ENCODE peak calls at places on chromosomes 13 and 19, in ten cellular contexts. One of them, this sample, is unnamed.

GRCh38 chr13:41631296-41631965 is 174.1 kb downstream of the RGCC start:
- DNase-seq in K562: no peak
- DNase-seq in GM12878: no peak
- DNase-seq in HCT116: no peak
- DNase-seq in suprapubic skin: no peak
- DNase-seq in stomach: no peak
- DNase-seq in upper lobe of left lung: no peak
- DNase-seq in GM23338: no peak
- DNase-seq in sigmoid colon: no peak
- DNase-seq in SK-N-SH: no peak
- DNase-seq in this sample: no peak

GRCh38 chr13:104773775-104774174 is 1707.6 kb upstream of the SLC10A2 start:
- DNase-seq in K562: no peak
- DNase-seq in GM12878: peak
- DNase-seq in HCT116: peak
- DNase-seq in suprapubic skin: no peak
- DNase-seq in stomach: no peak
- DNase-seq in upper lobe of left lung: no peak
- DNase-seq in GM23338: peak
- DNase-seq in sigmoid colon: no peak
- DNase-seq in SK-N-SH: peak
- DNase-seq in this sample: no peak

GRCh38 chr19:28294395-28294794 is 918.6 kb downstream of the UQCRFS1 start:
- DNase-seq in K562: no peak
- DNase-seq in GM12878: no peak
- DNase-seq in HCT116: no peak
- DNase-seq in suprapubic skin: no peak
- DNase-seq in stomach: no peak
- DNase-seq in upper lobe of left lung: no peak
- DNase-seq in GM23338: no peak
- DNase-seq in sigmoid colon: no peak
- DNase-seq in SK-N-SH: no peak
- DNase-seq in this sample: no peak

GRCh38 chr13:33678906-33679657 is 138.9 kb upstream of the RFC3 start:
- DNase-seq in K562: peak
- DNase-seq in GM12878: peak
- DNase-seq in HCT116: no peak
- DNase-seq in suprapubic skin: no peak
- DNase-seq in stomach: peak
- DNase-seq in upper lobe of left lung: peak
- DNase-seq in GM23338: peak
- DNase-seq in sigmoid colon: peak
- DNase-seq in SK-N-SH: no peak
- DNase-seq in this sample: peak

GRCh38 chr13:44142911-44143665 is 230.5 kb upstream of the SERP2 start:
- DNase-seq in K562: peak
- DNase-seq in GM12878: no peak
- DNase-seq in HCT116: peak
- DNase-seq in suprapubic skin: no peak
- DNase-seq in stomach: no peak
- DNase-seq in upper lobe of left lung: no peak
- DNase-seq in GM23338: no peak
- DNase-seq in sigmoid colon: no peak
- DNase-seq in SK-N-SH: no peak
- DNase-seq in this sample: no peak

GRCh38 chr13:84358601-84359000 is 476.3 kb upstream of the SLITRK1 start:
- DNase-seq in K562: no peak
- DNase-seq in GM12878: no peak
- DNase-seq in HCT116: no peak
- DNase-seq in suprapubic skin: no peak
- DNase-seq in stomach: no peak
- DNase-seq in upper lobe of left lung: no peak
- DNase-seq in GM23338: no peak
- DNase-seq in sigmoid colon: no peak
- DNase-seq in SK-N-SH: no peak
- DNase-seq in this sample: no peak

GRCh38 chr19:38699027-38699346 is 45.3 kb downstream of the CAPN12 start:
- DNase-seq in K562: no peak
- DNase-seq in GM12878: no peak
- DNase-seq in HCT116: no peak
- DNase-seq in suprapubic skin: no peak
- DNase-seq in stomach: no peak
- DNase-seq in upper lobe of left lung: no peak
- DNase-seq in GM23338: no peak
- DNase-seq in sigmoid colon: no peak
- DNase-seq in SK-N-SH: no peak
- DNase-seq in this sample: no peak

GRCh38 chr13:108044929-108045328 is 170.4 kb downstream of the LIG4 start:
- DNase-seq in K562: no peak
- DNase-seq in GM12878: no peak
- DNase-seq in HCT116: no peak
- DNase-seq in suprapubic skin: no peak
- DNase-seq in stomach: no peak
- DNase-seq in upper lobe of left lung: no peak
- DNase-seq in GM23338: no peak
- DNase-seq in sigmoid colon: no peak
- DNase-seq in SK-N-SH: no peak
- DNase-seq in this sample: no peak

GRCh38 chr13:104586010-104586746 is 1520.0 kb upstream of the SLC10A2 start:
- DNase-seq in K562: no peak
- DNase-seq in GM12878: no peak
- DNase-seq in HCT116: peak
- DNase-seq in suprapubic skin: no peak
- DNase-seq in stomach: no peak
- DNase-seq in upper lobe of left lung: no peak
- DNase-seq in GM23338: peak
- DNase-seq in sigmoid colon: no peak
- DNase-seq in SK-N-SH: no peak
- DNase-seq in this sample: no peak

GRCh38 chr13:28283600-28283999 is 145.3 kb downstream of the PAN3 start:
- DNase-seq in K562: no peak
- DNase-seq in GM12878: no peak
- DNase-seq in HCT116: no peak
- DNase-seq in suprapubic skin: no peak
- DNase-seq in stomach: no peak
- DNase-seq in upper lobe of left lung: no peak
- DNase-seq in GM23338: no peak
- DNase-seq in sigmoid colon: no peak
- DNase-seq in SK-N-SH: no peak
- DNase-seq in this sample: no peak

GRCh38 chr19:1250374-1251232 is 2.2 kb downstream of the MIDN start:
- DNase-seq in K562: peak
- DNase-seq in GM12878: no peak
- DNase-seq in HCT116: no peak
- DNase-seq in suprapubic skin: peak
- DNase-seq in stomach: no peak
- DNase-seq in upper lobe of left lung: no peak
- DNase-seq in GM23338: peak
- DNase-seq in sigmoid colon: peak
- DNase-seq in SK-N-SH: peak
- DNase-seq in this sample: no peak

GRCh38 chr19:9205506-9206113 is 13.8 kb downstream of the OR7D4 start:
- DNase-seq in K562: peak
- DNase-seq in GM12878: no peak
- DNase-seq in HCT116: peak
- DNase-seq in suprapubic skin: peak
- DNase-seq in stomach: peak
- DNase-seq in upper lobe of left lung: peak
- DNase-seq in GM23338: peak
- DNase-seq in sigmoid colon: peak
- DNase-seq in SK-N-SH: peak
- DNase-seq in this sample: no peak

GRCh38 chr13:42215578-42216421 is 56.2 kb upstream of the AKAP11 start:
- DNase-seq in K562: peak
- DNase-seq in GM12878: peak
- DNase-seq in HCT116: peak
- DNase-seq in suprapubic skin: no peak
- DNase-seq in stomach: no peak
- DNase-seq in upper lobe of left lung: peak
- DNase-seq in GM23338: peak
- DNase-seq in sigmoid colon: no peak
- DNase-seq in SK-N-SH: peak
- DNase-seq in this sample: no peak

GRCh38 chr13:50357586-50358118 is 342.4 kb downstream of the KCNRG start:
- DNase-seq in K562: peak
- DNase-seq in GM12878: no peak
- DNase-seq in HCT116: no peak
- DNase-seq in suprapubic skin: no peak
- DNase-seq in stomach: peak
- DNase-seq in upper lobe of left lung: peak
- DNase-seq in GM23338: no peak
- DNase-seq in sigmoid colon: peak
- DNase-seq in SK-N-SH: no peak
- DNase-seq in this sample: peak

DNA sequence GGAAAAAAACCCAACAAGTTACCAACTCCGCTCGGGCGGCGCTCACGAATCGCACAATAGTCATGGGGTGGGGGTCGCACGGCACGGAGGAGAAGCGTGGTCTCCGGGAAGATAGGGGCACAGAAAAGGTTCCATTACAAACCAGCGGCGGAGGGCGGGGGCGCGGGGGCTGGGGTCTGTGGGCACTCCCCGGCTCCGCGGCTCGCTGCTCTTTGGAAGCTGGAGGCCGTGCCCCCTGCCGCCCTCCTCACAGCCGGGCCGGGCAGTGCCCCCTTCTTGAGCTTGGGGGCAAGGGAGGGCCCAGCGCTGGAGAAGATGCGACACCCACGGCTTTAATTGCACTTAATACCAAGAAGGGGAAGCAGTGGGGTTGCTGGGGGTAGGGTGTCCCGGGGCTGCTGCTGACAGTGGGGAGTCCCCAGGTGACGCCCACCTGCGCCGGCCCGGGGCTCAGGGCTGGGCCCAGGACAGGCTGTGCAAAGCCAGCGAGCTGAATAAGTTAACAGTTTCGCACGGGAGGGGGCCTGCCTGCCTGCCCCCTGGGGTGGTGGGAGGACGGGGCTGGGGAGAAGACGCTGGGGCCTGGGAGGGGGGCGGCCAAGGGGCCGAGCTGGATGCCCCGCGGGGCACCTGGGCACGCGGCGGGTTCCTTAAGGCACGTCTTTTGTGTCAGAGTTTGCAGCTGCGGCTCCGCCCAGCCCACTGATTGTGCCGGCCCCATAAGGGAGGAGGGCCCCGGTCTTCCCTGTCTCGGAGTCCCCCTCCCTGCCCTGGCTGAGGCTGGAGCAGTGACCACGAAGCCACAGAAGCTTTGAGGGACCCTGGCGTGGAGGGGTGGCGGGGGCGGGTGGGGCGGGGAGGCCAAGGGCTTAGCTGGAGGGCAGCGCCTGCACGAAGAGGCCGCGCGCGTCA is 9.8 kb downstream of the DCAF15 start:
- DNase-seq in K562: peak
- DNase-seq in GM12878: no peak
- DNase-seq in HCT116: no peak
- DNase-seq in suprapubic skin: no peak
- DNase-seq in stomach: no peak
- DNase-seq in upper lobe of left lung: no peak
- DNase-seq in GM23338: peak
- DNase-seq in sigmoid colon: no peak
- DNase-seq in SK-N-SH: peak
- DNase-seq in this sample: no peak
- TF ChIP-seq POLR2AphosphoS5 in K562: no peak
- TF ChIP-seq POLR2AphosphoS5 in GM12878: peak
- TF ChIP-seq POLR2AphosphoS5 in HCT116: no peak
- TF ChIP-seq POLR2AphosphoS5 in suprapubic skin: no peak
- TF ChIP-seq POLR2AphosphoS5 in stomach: no peak
- TF ChIP-seq POLR2AphosphoS5 in upper lobe of left lung: no peak
- TF ChIP-seq POLR2AphosphoS5 in GM23338: peak
- TF ChIP-seq POLR2AphosphoS5 in sigmoid colon: no peak
- TF ChIP-seq POLR2AphosphoS5 in SK-N-SH: no peak
- TF ChIP-seq POLR2AphosphoS5 in this sample: no peak

GRCh38 chr13:26132756-26133155 is 80.9 kb upstream of the SHISA2 start:
- DNase-seq in K562: no peak
- DNase-seq in GM12878: no peak
- DNase-seq in HCT116: no peak
- DNase-seq in suprapubic skin: no peak
- DNase-seq in stomach: no peak
- DNase-seq in upper lobe of left lung: no peak
- DNase-seq in GM23338: peak
- DNase-seq in sigmoid colon: no peak
- DNase-seq in SK-N-SH: no peak
- DNase-seq in this sample: no peak
- TF ChIP-seq CTCF in K562: peak
- TF ChIP-seq CTCF in GM12878: peak
- TF ChIP-seq CTCF in HCT116: peak
- TF ChIP-seq CTCF in suprapubic skin: no peak
- TF ChIP-seq CTCF in stomach: no peak
- TF ChIP-seq CTCF in upper lobe of left lung: no peak
- TF ChIP-seq CTCF in GM23338: peak
- TF ChIP-seq CTCF in sigmoid colon: no peak
- TF ChIP-seq CTCF in SK-N-SH: peak
- TF ChIP-seq CTCF in this sample: no peak

GRCh38 chr13:76148926-76149325 is 512.8 kb downstream of the LMO7 start:
- DNase-seq in K562: no peak
- DNase-seq in GM12878: no peak
- DNase-seq in HCT116: no peak
- DNase-seq in suprapubic skin: no peak
- DNase-seq in stomach: no peak
- DNase-seq in upper lobe of left lung: no peak
- DNase-seq in GM23338: no peak
- DNase-seq in sigmoid colon: no peak
- DNase-seq in SK-N-SH: no peak
- DNase-seq in this sample: no peak
- TF ChIP-seq POLR2AphosphoS5 in K562: no peak
- TF ChIP-seq POLR2AphosphoS5 in GM12878: no peak
- TF ChIP-seq POLR2AphosphoS5 in HCT116: no peak
- TF ChIP-seq POLR2AphosphoS5 in suprapubic skin: no peak
- TF ChIP-seq POLR2AphosphoS5 in stomach: no peak
- TF ChIP-seq POLR2AphosphoS5 in upper lobe of left lung: no peak
- TF ChIP-seq POLR2AphosphoS5 in GM23338: no peak
- TF ChIP-seq POLR2AphosphoS5 in sigmoid colon: no peak
- TF ChIP-seq POLR2AphosphoS5 in SK-N-SH: no peak
- TF ChIP-seq POLR2AphosphoS5 in this sample: no peak

DNA sequence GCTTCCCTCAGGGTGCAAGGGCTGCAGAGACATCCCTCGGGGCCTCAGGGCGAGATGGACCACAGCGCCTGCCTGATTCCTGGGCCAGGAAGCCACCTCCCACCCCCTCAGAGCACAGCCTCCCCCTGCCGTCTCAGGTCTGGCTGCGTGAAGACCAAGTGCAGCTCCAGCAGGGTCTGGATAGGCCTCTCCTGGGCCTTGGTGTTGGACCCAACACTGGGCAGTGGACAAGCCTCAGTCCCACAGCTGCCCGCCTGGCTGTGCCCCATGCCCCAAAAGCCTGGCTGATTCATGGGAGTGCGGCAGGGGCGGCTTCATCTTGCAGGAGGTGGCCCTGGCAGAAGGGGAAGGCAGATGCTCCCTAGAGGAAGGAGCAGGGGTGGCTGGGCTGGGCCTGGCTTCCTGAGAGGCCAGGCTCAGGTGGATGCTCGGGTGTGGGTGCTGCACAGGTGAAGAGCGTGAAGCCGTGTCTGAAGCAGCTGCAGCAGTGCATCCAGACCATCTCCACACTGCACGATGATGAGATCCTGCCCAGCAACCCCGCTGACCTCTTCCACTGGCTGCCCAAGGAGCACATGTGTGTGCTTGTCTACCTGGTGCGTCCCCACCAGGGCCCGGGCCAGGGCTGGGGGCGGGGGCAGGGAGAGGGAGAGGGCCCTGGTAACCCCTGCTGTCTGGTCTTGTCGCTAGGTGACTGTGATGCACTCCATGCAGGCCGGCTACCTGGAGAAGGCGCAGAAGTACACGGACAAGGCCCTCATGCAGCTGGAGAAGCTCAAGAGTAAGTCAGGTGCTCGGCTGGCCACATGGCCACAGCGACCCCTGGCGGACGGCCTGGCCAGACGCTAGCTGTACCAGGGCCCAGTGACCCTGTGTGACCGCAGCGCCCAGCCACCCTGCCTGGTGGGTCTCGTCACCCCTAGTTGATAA is 21.7 kb downstream of the MAU2 start:
- DNase-seq in K562: peak
- DNase-seq in GM12878: no peak
- DNase-seq in HCT116: peak
- DNase-seq in suprapubic skin: no peak
- DNase-seq in stomach: peak
- DNase-seq in upper lobe of left lung: peak
- DNase-seq in GM23338: peak
- DNase-seq in sigmoid colon: no peak
- DNase-seq in SK-N-SH: peak
- DNase-seq in this sample: peak
- TF ChIP-seq CTCF in K562: peak
- TF ChIP-seq CTCF in GM12878: peak
- TF ChIP-seq CTCF in HCT116: peak
- TF ChIP-seq CTCF in suprapubic skin: peak
- TF ChIP-seq CTCF in stomach: no peak
- TF ChIP-seq CTCF in upper lobe of left lung: peak
- TF ChIP-seq CTCF in GM23338: peak
- TF ChIP-seq CTCF in sigmoid colon: peak
- TF ChIP-seq CTCF in SK-N-SH: peak
- TF ChIP-seq CTCF in this sample: peak

This sample was measured in breast epithelium.